ENCODE peak calls at places on chromosomes 4 and X, in six cellular contexts. S is SK-N-SH, C is K562, K is GM12878, H is HepG2, Q is H1. I is an unnamed sample.

GRCh38 chrX:108122748-108123147 is 31.2 kb downstream of the ATG4A start:
- DNase-seq in C (no peak), Q (no peak), H (no peak), K (no peak), S (no peak), I (no peak)

GRCh38 chr4:26503427-26503826 is 13.1 kb upstream of the CCKAR start:
- DNase-seq in C (no peak), S (no peak), Q (no peak), H (no peak), K (no peak), I (no peak)

GRCh38 chr4:124499266-124499665 is 213.3 kb downstream of the ANKRD50 start:
- DNase-seq in S (no peak), K (no peak), H (no peak), Q (no peak), C (no peak), I (no peak)

GRCh38 chrX:39728852-39729587 is 368.7 kb downstream of the BCOR start:
- DNase-seq in S (no peak), H (no peak), Q (no peak), C (no peak), K (no peak), I (no peak)

GRCh38 chr4:123359449-123360306 is 36.9 kb upstream of the SPRY1 start:
- DNase-seq in H (no peak), Q (no peak), S (no peak), K (no peak), C (no peak), I (no peak)

GRCh38 chrX:136880003-136880451 is 498 bp downstream of the RBMX start:
- DNase-seq in K (no peak), H (no peak), S (peak), C (peak), Q (no peak), I (no peak)

GRCh38 chrX:110448459-110448858 is 89.8 kb downstream of the RTL9 start:
- DNase-seq in C (no peak), K (no peak), Q (no peak), H (no peak), S (no peak), I (no peak)

GRCh38 chr4:35229021-35229420 is 1015.3 kb downstream of the ARAP2 start:
- DNase-seq in Q (no peak), K (no peak), C (no peak), H (no peak), S (no peak), I (no peak)

GRCh38 chr4:13701937-13702446 is 74.5 kb upstream of the BOD1L1 start:
- DNase-seq in Q (no peak), K (no peak), S (no peak), H (peak), C (no peak), I (no peak)

GRCh38 chr4:5984843-5985242 is 33.4 kb downstream of the C4orf50 start:
- DNase-seq in H (no peak), K (no peak), Q (no peak), S (no peak), C (no peak), I (no peak)

GRCh38 chr4:37988670-37989069 is 28.5 kb downstream of the PTTG2 start:
- DNase-seq in K (no peak), C (no peak), S (no peak), Q (no peak), H (no peak), I (no peak)

GRCh38 chr4:158949094-158949493 is 153.8 kb upstream of the RAPGEF2 start:
- DNase-seq in K (no peak), S (no peak), H (no peak), C (no peak), Q (no peak), I (no peak)

GRCh38 chr4:113481820-113482219 is 279.7 kb downstream of the CAMK2D start:
- DNase-seq in C (no peak), S (no peak), Q (no peak), H (no peak), K (no peak), I (no peak)

GRCh38 chr4:39937683-39938268 is 39.9 kb downstream of the PDS5A start:
- DNase-seq in Q (no peak), H (no peak), C (no peak), S (no peak), K (peak), I (no peak)

GRCh38 chr4:2254665-2255500 is 7.0 kb downstream of the MXD4 start:
- DNase-seq in C (no peak), S (peak), H (no peak), Q (no peak), K (no peak), I (no peak)

GRCh38 chr4:138749303-138749702 is 266.3 kb upstream of the NOCT start:
- DNase-seq in H (no peak), K (no peak), S (no peak), Q (no peak), C (no peak), I (no peak)

GRCh38 chr4:119735136-119735770 is 106.6 kb upstream of the PDE5A start:
- DNase-seq in C (no peak), Q (no peak), K (no peak), S (no peak), H (no peak), I (no peak)

GRCh38 chr4:48380583-48381167 is 39.3 kb downstream of the SLAIN2 start:
- DNase-seq in C (no peak), Q (no peak), K (no peak), S (no peak), H (no peak), I (no peak)

DNA sequence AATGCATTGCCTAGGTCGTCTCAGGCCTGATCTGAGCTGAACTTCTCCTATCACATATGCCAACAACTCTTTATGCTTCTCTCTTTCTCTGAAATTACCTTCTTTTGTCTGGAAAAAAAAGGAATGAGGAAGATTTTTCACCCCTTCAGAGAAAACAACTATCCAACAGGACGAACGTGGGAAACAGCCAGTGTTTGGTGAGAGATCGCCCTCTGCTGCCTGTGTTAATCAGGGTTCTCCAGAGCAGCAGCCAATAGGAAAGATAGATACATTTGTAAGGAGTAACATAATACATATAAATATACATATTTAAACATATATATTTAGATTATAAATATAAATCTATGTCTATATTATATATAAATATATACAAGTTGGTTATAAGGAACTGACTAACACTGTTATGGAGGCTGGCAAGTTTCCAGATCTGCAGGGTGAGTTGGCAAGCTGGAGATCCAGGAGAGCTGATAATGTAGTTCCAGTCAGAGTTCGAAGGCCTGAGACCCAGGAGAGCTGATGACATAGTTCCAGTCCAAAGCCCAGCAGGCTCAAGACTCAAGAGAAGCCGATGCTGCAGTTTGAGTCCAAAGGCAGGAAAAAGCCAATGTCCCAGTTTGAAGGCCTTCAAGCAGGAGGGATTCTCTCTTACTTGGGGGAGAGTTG is 13.3 kb downstream of the CETN2 start:
- DNase-seq in Q (no peak), S (peak), C (peak), K (no peak), H (no peak), I (no peak)
- TF ChIP-seq GABPA in Q (no peak), S (no peak), C (no peak), K (no peak), H (no peak), I (no peak)

GRCh38 chrX:81337805-81338204 is 135.9 kb downstream of the SH3BGRL start:
- DNase-seq in C (no peak), H (no peak), Q (no peak), S (no peak), K (no peak), I (no peak)
- TF ChIP-seq POLR2AphosphoS5 in C (no peak), H (no peak), Q (no peak), S (no peak), K (no peak), I (no peak)

GRCh38 chr4:130296448-130296847 is 1200.5 kb downstream of the C4orf33 start:
- DNase-seq in Q (no peak), C (no peak), H (no peak), S (no peak), K (no peak), I (no peak)
- TF ChIP-seq GABPA in Q (no peak), C (no peak), H (no peak), S (no peak), K (no peak), I (no peak)

DNA sequence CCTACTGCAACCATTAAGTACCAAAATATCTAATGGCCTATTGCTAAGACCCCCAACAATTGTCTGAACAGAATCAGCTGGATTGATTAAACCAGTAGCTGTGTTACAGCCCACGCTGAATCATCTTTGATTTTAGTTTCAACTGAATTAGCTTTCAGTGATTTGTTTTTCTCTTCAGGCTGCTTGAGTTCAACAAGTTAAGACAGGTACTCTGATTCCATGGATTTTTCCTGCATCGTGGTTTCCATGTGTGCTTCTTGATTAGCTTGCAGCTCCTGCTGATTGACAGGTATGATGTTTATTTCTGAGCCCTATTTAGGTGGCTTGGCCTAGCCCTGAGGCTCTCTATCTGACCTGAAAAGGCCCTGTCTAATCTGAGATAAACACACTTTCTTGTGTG is 91.3 kb downstream of the GUCY2F start:
- DNase-seq in Q (no peak), H (no peak), C (no peak), K (no peak), S (no peak), I (no peak)
- TF ChIP-seq POLR2AphosphoS5 in Q (no peak), H (no peak), C (no peak), K (no peak), S (no peak), I (no peak)

DNA sequence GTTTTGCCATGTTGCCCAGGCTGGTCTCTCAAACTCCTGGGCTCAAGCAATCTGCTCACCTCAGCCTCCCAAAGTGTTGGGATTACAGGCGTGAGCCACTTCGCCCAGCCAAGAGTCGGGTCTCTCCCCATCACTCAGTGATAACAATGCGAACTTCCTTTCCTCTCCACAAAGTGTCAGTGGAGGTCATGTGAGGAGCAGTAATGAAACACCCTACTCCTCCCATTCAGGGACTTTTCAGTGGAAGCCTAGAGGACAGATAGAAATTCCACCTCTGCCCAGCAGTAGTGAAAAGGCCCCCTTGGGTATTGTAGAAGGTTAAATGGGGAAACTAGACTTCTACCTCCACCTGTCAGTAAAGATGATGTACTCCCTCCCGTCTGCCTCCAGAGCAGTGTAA is 141.9 kb upstream of the STK26 start:
- DNase-seq in Q (no peak), K (no peak), C (peak), H (no peak), S (no peak), I (no peak)
- TF ChIP-seq GABPA in Q (no peak), K (no peak), C (no peak), H (no peak), S (no peak), I (no peak)

GRCh38 chr4:139978692-139979091 is 175.3 kb downstream of the MAML3 start:
- DNase-seq in Q (no peak), C (no peak), H (no peak), K (peak), S (no peak), I (peak)
- TF ChIP-seq POLR2AphosphoS5 in Q (no peak), C (no peak), H (no peak), K (no peak), S (no peak), I (peak)

DNA sequence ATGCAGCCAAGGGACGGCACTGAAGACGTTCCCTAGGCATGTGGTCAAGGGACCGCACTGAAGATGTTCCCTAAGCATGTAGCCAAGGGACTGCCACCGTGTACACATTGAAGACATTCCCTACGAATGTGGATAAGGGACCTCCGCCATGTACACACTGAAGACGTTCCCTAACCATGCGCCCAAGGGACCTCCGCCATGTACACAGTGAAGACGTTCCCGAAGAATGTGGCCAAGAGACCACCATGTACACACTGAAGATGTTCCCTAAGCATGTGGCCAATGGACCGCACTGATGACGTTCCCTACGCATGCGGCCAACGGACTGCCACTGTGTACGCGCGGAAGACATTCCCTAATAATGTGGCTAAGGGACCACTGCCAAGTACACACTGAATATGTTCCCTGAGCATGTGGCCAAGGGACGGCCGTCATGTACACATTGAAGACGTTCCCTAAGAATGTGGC is 48.4 kb downstream of the DHRSX start:
- DNase-seq in Q (no peak), C (peak), K (no peak), H (no peak), S (no peak), I (no peak)
- TF ChIP-seq GABPA in Q (no peak), C (no peak), K (no peak), H (no peak), S (no peak), I (no peak)

GRCh38 chr4:101086801-101087586 is 260.3 kb downstream of the PPP3CA start:
- DNase-seq in S (no peak), K (no peak), H (peak), Q (peak), C (no peak), I (no peak)
- TF ChIP-seq POLR2AphosphoS5 in S (no peak), K (no peak), H (no peak), Q (no peak), C (no peak), I (no peak)